ENCODE peak calls at places on chromosomes 12 and 14, in six cellular contexts. Q, S, G, K, B and F are unnamed samples.

GRCh38 chr12:89391726-89392336 is 39.5 kb upstream of the DUSP6 start:
- DNase-seq in S (no peak), G (no peak), B (no peak), K (no peak), Q (no peak), F (no peak)

GRCh38 chr14:24422694-24423531 is 6.6 kb downstream of the CBLN3 start:
- DNase-seq in B (no peak), S (no peak), K (no peak), Q (no peak), G (no peak), F (no peak)

GRCh38 chr14:40058916-40059897 is 627.0 kb upstream of the FBXO33 start:
- DNase-seq in G (no peak), Q (no peak), K (no peak), S (no peak), B (no peak), F (no peak)

GRCh38 chr12:47763481-47764344 is 5.0 kb upstream of the RAPGEF3 start:
- DNase-seq in B (no peak), K (no peak), G (no peak), Q (no peak), S (no peak), F (no peak)

GRCh38 chr12:101877816-101878811 is 734 bp downstream of the DRAM1 start:
- DNase-seq in S (no peak), G (no peak), B (no peak), Q (peak; percentile 22), K (no peak), F (peak; percentile 43)

GRCh38 chr12:96044017-96044985 is 8.9 kb upstream of the LTA4H start:
- DNase-seq in B (no peak), Q (no peak), G (no peak), K (peak; percentile 83), S (no peak), F (no peak)

GRCh38 chr12:123453165-123453564 is 4.8 kb upstream of the SNRNP35 start:
- DNase-seq in B (no peak), S (no peak), Q (no peak), K (no peak), G (no peak), F (no peak)

GRCh38 chr12:51247523-51248206 is 9.0 kb downstream of the DAZAP2 start:
- DNase-seq in G (no peak), Q (no peak), B (no peak), K (no peak), S (no peak), F (no peak)

GRCh38 chr14:93304771-93305170 is 28.1 kb downstream of the BTBD7 start:
- DNase-seq in B (no peak), S (no peak), G (no peak), K (peak; percentile 24), Q (no peak), F (no peak)

GRCh38 chr14:99996951-99997571 is 68.2 kb upstream of the EVL start:
- DNase-seq in K (no peak), G (no peak), B (no peak), Q (no peak), S (no peak), F (no peak)

GRCh38 chr12:46300906-46301305 is 32.1 kb upstream of the SLC38A1 start:
- DNase-seq in S (no peak), G (no peak), K (peak; percentile 8), Q (no peak), B (no peak), F (no peak)

GRCh38 chr14:36718216-36718615 is 56.6 kb downstream of the PAX9 start:
- DNase-seq in B (no peak), K (peak; percentile 6), G (no peak), S (no peak), Q (no peak), F (no peak)

GRCh38 chr14:23569443-23570151 is 2.0 kb upstream of the AP1G2 start:
- DNase-seq in K (no peak), S (no peak), Q (no peak), B (peak; percentile 79), G (peak; percentile 57), F (no peak)

GRCh38 chr12:51218607-51219161 is 822 bp upstream of the POU6F1 start:
- DNase-seq in K (no peak), B (no peak), G (no peak), S (no peak), Q (no peak), F (peak; percentile 39)

GRCh38 chr14:29016050-29016900 is 249.7 kb downstream of the FOXG1 start:
- DNase-seq in S (no peak), K (peak; percentile 68), Q (no peak), G (no peak), B (peak; percentile 54), F (no peak)

GRCh38 chr12:1593232-1594044 is 943 bp downstream of the FBXL14 start:
- DNase-seq in Q (peak; percentile 61), S (peak; percentile 83), B (peak; percentile 24), K (peak; percentile 28), G (no peak), F (peak; percentile 91)

GRCh38 chr12:110109037-110109836 is 14.9 kb upstream of the IFT81 start:
- DNase-seq in Q (no peak), B (no peak), K (peak; percentile 98), G (no peak), S (peak; percentile 88), F (peak; percentile 84)

GRCh38 chr14:105844810-105845724 is 318.7 kb downstream of the TMEM121 start:
- DNase-seq in G (no peak), B (no peak), Q (no peak), S (peak; percentile 43), K (no peak), F (peak; percentile 36)

GRCh38 chr14:69685217-69685616 is 73.8 kb downstream of the SUSD6 start:
- DNase-seq in Q (peak; percentile 77), K (no peak), S (no peak), B (no peak), G (no peak), F (no peak)

GRCh38 chr12:55654506-55655224 is 18.0 kb downstream of the OR10P1 start:
- DNase-seq in S (no peak), B (no peak), K (no peak), Q (no peak), G (no peak), F (no peak)

GRCh38 chr14:74492413-74493342 is at the start of gene NPC2:
- DNase-seq in K (no peak), B (no peak), S (no peak), G (no peak), Q (no peak), F (no peak)

GRCh38 chr14:24843494-24843893 is 206.5 kb downstream of the STXBP6 start:
- DNase-seq in Q (no peak), B (no peak), G (no peak), S (no peak), K (no peak), F (no peak)

GRCh38 chr12:12008232-12008850 is 62.4 kb upstream of the BCL2L14 start:
- DNase-seq in G (no peak), S (no peak), Q (peak; percentile 72), B (peak; percentile 59), K (no peak), F (no peak)

GRCh38 chr12:79900951-79901350 is 33.9 kb downstream of the PPP1R12A start:
- DNase-seq in S (no peak), G (no peak), Q (no peak), B (no peak), K (no peak), F (no peak)

GRCh38 chr12:110739488-110739887 is 3.2 kb downstream of the PPP1CC start:
- DNase-seq in K (no peak), Q (no peak), G (no peak), B (no peak), S (no peak), F (no peak)

GRCh38 chr14:37083599-37083998 is 88.8 kb downstream of the SLC25A21 start:
- DNase-seq in B (no peak), S (no peak), Q (no peak), G (no peak), K (no peak), F (no peak)

GRCh38 chr12:90974286-90974685 is 19.3 kb upstream of the CCER1 start:
- DNase-seq in K (no peak), S (no peak), B (no peak), G (no peak), Q (no peak), F (no peak)

GRCh38 chr14:102028733-102029132 is 58.1 kb downstream of the HSP90AA1 start:
- DNase-seq in S (no peak), G (no peak), B (no peak), Q (no peak), K (peak; percentile 31), F (no peak)